ENCODE peak calls at places on chromosomes 2 and 18, in four cellular contexts. J, M, G and Q are unnamed samples.

GRCh38 chr2:47069628-47070154 is 85.4 kb downstream of the STPG4 start:
- DNase-seq in J (no peak), M (peak), G (no peak), Q (no peak)

GRCh38 chr2:195212586-195212985 is 444.4 kb upstream of the SLC39A10 start:
- DNase-seq in J (no peak), M (no peak), G (no peak), Q (no peak)

GRCh38 chr2:108169982-108170625 is 69.7 kb upstream of the SULT1C3 start:
- DNase-seq in J (peak), M (no peak), G (no peak), Q (no peak)

GRCh38 chr2:73822991-73823390 is 5.8 kb upstream of the STAMBP start:
- DNase-seq in J (no peak), M (no peak), G (no peak), Q (peak)

GRCh38 chr2:113178069-113178468 is 4.3 kb downstream of the PSD4 start:
- DNase-seq in J (no peak), M (no peak), G (no peak), Q (no peak)

GRCh38 chr18:45951021-45951714 is 16.0 kb downstream of the EPG5 start:
- DNase-seq in J (no peak), M (no peak), G (no peak), Q (no peak)

GRCh38 chr2:42095923-42096408 is 48.1 kb downstream of the PKDCC start:
- DNase-seq in J (peak), M (peak), G (peak), Q (no peak)

GRCh38 chr2:96317584-96317997 is 7.5 kb upstream of the ITPRIPL1 start:
- DNase-seq in J (no peak), M (no peak), G (no peak), Q (no peak)

GRCh38 chr2:195312662-195313061 is 344.4 kb upstream of the SLC39A10 start:
- DNase-seq in J (no peak), M (no peak), G (no peak), Q (no peak)

GRCh38 chr2:179443175-179443574 is 178.5 kb upstream of the SESTD1 start:
- DNase-seq in J (no peak), M (peak), G (peak), Q (no peak)

GRCh38 chr18:50297621-50298442 is 10.3 kb upstream of the CXXC1 start:
- DNase-seq in J (peak), M (peak), G (peak), Q (no peak)

GRCh38 chr2:84701880-84702279 is 179.0 kb downstream of the TRABD2A start:
- DNase-seq in J (no peak), M (no peak), G (no peak), Q (no peak)

GRCh38 chr2:234788841-234789240 is 163.0 kb upstream of the SH3BP4 start:
- DNase-seq in J (no peak), M (no peak), G (no peak), Q (no peak)

GRCh38 chr18:13300796-13301195 is 82.2 kb downstream of the LDLRAD4 start:
- DNase-seq in J (no peak), M (no peak), G (no peak), Q (no peak)

GRCh38 chr18:34970106-34970505 is 71.1 kb upstream of the MAPRE2 start:
- DNase-seq in J (no peak), M (no peak), G (no peak), Q (no peak)

GRCh38 chr2:27249891-27250651 is 12.8 kb downstream of the SLC30A3 start:
- DNase-seq in J (peak), M (peak), G (no peak), Q (no peak)

GRCh38 chr2:196500686-196501431 is 138.7 kb upstream of the CCDC150 start:
- DNase-seq in J (no peak), M (no peak), G (no peak), Q (no peak)

GRCh38 chr2:226115102-226115831 is 684.4 kb downstream of the IRS1 start:
- DNase-seq in J (no peak), M (no peak), G (no peak), Q (no peak)

GRCh38 chr2:49832555-49832954 is 678.2 kb upstream of the FSHR start:
- DNase-seq in J (no peak), M (no peak), G (no peak), Q (no peak)

GRCh38 chr2:158191569-158191968 is 89.9 kb downstream of the UPP2 start:
- DNase-seq in J (peak), M (no peak), G (no peak), Q (no peak)

GRCh38 chr18:70413455-70413854 is 124.6 kb downstream of the SOCS6 start:
- DNase-seq in J (no peak), M (no peak), G (no peak), Q (no peak)

GRCh38 chr2:215920244-215921100 is 92.9 kb downstream of the MREG start:
- DNase-seq in J (peak), M (peak), G (peak), Q (no peak)

GRCh38 chr2:74548919-74549684 is 4.6 kb downstream of the LOXL3 start:
- DNase-seq in J (peak), M (peak), G (peak), Q (no peak)

GRCh38 chr2:96824079-96824870 is 8.2 kb downstream of the CNNM3 start:
- DNase-seq in J (no peak), M (no peak), G (no peak), Q (no peak)

GRCh38 chr2:143078106-143078505 is 51.1 kb upstream of the ARHGAP15 start:
- DNase-seq in J (no peak), M (no peak), G (no peak), Q (no peak)

GRCh38 chr2:29343830-29344229 is 228.6 kb downstream of the CLIP4 start:
- DNase-seq in J (no peak), M (no peak), G (no peak), Q (no peak)

GRCh38 chr2:119367472-119368099 is 809 bp downstream of the DBI start:
- DNase-seq in J (peak), M (peak), G (peak), Q (no peak)
- TF ChIP-seq CTCF in J (no peak), M (no peak), G (no peak), Q (no peak)

GRCh38 chr2:99640568-99641215 is 150.9 kb upstream of the REV1 start:
- DNase-seq in J (no peak), M (no peak), G (no peak), Q (no peak)

GRCh38 chr2:99648115-99648850 is 158.5 kb upstream of the REV1 start:
- DNase-seq in J (no peak), M (no peak), G (no peak), Q (no peak)

GRCh38 chr2:99645960-99646359 is 156.1 kb upstream of the REV1 start:
- DNase-seq in J (no peak), M (no peak), G (no peak), Q (no peak)

GRCh38 chr2:99641999-99642398 is 152.2 kb upstream of the REV1 start:
- DNase-seq in J (no peak), M (no peak), G (no peak), Q (no peak)

DNA sequence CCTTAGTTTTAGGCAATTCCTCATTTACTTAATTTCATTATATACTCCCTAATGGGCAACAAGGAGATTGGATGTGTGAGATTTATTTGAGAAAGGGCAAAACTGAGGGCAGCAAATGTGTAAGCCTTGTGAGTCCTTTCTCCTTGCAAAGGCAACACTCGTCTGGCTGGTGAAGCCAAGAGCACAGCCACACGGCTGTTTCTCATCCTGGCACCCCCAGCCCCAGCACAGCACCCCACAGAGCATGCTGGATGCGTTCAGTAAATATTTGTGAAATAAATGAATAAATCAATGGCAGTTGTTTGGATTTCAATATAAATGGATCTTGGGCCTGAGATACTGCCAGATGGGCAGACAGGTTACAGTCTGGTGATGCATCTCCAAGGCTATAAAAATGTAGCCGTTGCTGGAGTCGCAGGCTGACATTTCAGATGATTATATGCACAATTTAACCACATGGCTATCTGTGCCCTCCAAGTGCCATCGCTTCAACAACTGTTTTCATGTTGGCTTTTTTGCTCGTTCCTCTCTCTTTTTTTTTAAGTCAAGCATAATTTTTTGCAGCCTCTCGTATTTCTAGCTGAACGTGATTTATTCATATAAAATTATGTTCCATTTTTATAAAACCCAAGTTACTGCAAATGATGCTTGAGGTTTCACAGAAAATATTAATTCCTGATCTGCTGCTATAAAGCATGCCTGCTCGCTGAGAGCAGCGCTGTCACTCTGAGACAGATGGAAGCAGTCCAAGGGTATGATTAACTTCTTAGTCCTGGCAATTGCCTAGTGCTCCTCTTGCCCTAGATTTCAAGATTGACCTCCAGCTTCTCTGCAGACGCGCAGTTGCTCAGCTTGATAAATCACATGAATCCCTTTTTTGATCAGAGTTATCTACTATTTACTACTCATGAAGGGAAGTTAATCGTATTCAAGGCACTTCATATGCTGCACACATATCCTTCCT is 154.3 kb upstream of the REV1 start:
- DNase-seq in J (no peak), M (no peak), G (no peak), Q (no peak)
- TF ChIP-seq CTCF in J (no peak), M (no peak), G (no peak), Q (no peak)

GRCh38 chr2:121234144-121234543 is 50.9 kb downstream of the TFCP2L1 start:
- DNase-seq in J (no peak), M (no peak), G (no peak), Q (no peak)

GRCh38 chr2:121233486-121234110 is 51.4 kb downstream of the TFCP2L1 start:
- DNase-seq in J (no peak), M (no peak), G (no peak), Q (no peak)

GRCh38 chr2:121231385-121232000 is 53.5 kb downstream of the TFCP2L1 start:
- DNase-seq in J (no peak), M (no peak), G (no peak), Q (no peak)

GRCh38 chr2:121234791-121235190 is 50.2 kb downstream of the TFCP2L1 start:
- DNase-seq in J (no peak), M (no peak), G (no peak), Q (no peak)

GRCh38 chr2:121232626-121233265 is 52.3 kb downstream of the TFCP2L1 start:
- DNase-seq in J (no peak), M (no peak), G (no peak), Q (no peak)
- TF ChIP-seq CTCF in J (no peak), M (no peak), G (no peak), Q (no peak)

GRCh38 chr2:65638438-65638837 is 206.0 kb upstream of the SPRED2 start:
- DNase-seq in J (no peak), M (no peak), G (no peak), Q (no peak)
- TF ChIP-seq CTCF in J (no peak), M (no peak), G (no peak), Q (no peak)